ENCODE peak calls at places on chromosome 15, in four cellular contexts. F is dorsolateral prefrontal cortex, X is DND-41, R is spleen. N is an unnamed sample.
A peak's percentile ranks its signal among the peaks of the same experiment; 100 is the strongest.

GRCh38 chr15:44015555-44015954 is 179.5 kb downstream of the FRMD5 start:
- DNase-seq in R (no peak), F (no peak), X (no peak), N (no peak)

GRCh38 chr15:101315736-101316135 is 20.7 kb upstream of the SNRPA1 start:
- DNase-seq in X (no peak), F (no peak), R (peak; percentile 70), N (peak; percentile 76)

GRCh38 chr15:44340410-44340809 is 51.9 kb downstream of the GOLM2 start:
- DNase-seq in R (no peak), F (no peak), X (no peak), N (no peak)

GRCh38 chr15:83046558-83047127 is 20.4 kb downstream of the BTBD1 start:
- DNase-seq in F (no peak), R (no peak), X (no peak), N (no peak)

GRCh38 chr15:50907866-50908208 is 646 bp upstream of the AP4E1 start:
- DNase-seq in F (no peak), X (peak; percentile 47), R (no peak), N (no peak)

GRCh38 chr15:47998523-47999113 is 122.2 kb upstream of the SLC24A5 start:
- DNase-seq in X (no peak), R (no peak), F (no peak), N (no peak)

GRCh38 chr15:92383528-92384326 is 10.0 kb upstream of the ST8SIA2 start:
- DNase-seq in R (no peak), F (no peak), X (peak; percentile 10), N (no peak)

GRCh38 chr15:91117375-91117774 is 17.3 kb downstream of the SV2B start:
- DNase-seq in X (no peak), R (no peak), F (no peak), N (no peak)

GRCh38 chr15:78680416-78681068 is 39.5 kb upstream of the CHRNB4 start:
- DNase-seq in F (no peak), R (peak; percentile 71), X (no peak), N (peak; percentile 63)

GRCh38 chr15:99131441-99132023 is 26.7 kb downstream of the SYNM start:
- DNase-seq in F (no peak), X (no peak), R (no peak), N (peak; percentile 58)

GRCh38 chr15:29422606-29423005 is 153.0 kb upstream of the NSMCE3 start:
- DNase-seq in X (no peak), R (no peak), F (no peak), N (no peak)

GRCh38 chr15:39195988-39196486 is 384.8 kb upstream of the THBS1 start:
- DNase-seq in X (no peak), R (no peak), F (no peak), N (no peak)

GRCh38 chr15:62619105-62619504 is 423.4 kb upstream of the TPM1 start:
- DNase-seq in X (no peak), R (no peak), F (no peak), N (no peak)

GRCh38 chr15:52337198-52337853 is 41.7 kb upstream of the MYO5C start:
- DNase-seq in F (no peak), R (no peak), X (no peak), N (no peak)

GRCh38 chr15:72785452-72786243 is 2.1 kb upstream of the ADPGK start:
- DNase-seq in R (no peak), F (no peak), X (no peak), N (no peak)

GRCh38 chr15:48811325-48811938 is 563 bp upstream of the CEP152 start:
- DNase-seq in R (no peak), F (no peak), X (no peak), N (no peak)

GRCh38 chr15:73996939-73997338 is 2.4 kb downstream of the PML start:
- DNase-seq in X (peak; percentile 56), R (no peak), F (no peak), N (peak; percentile 14)

GRCh38 chr15:64681424-64682024 is 93.9 kb downstream of the RBPMS2 start:
- DNase-seq in F (peak; percentile 55), X (peak; percentile 16), R (peak; percentile 41), N (no peak)

GRCh38 chr15:101803209-101803608 is at the start of gene OR4F6:
- DNase-seq in X (no peak), F (no peak), R (no peak), N (no peak)

GRCh38 chr15:62914461-62915079 is 128.0 kb upstream of the TPM1 start:
- DNase-seq in R (no peak), F (no peak), X (no peak), N (no peak)

GRCh38 chr15:74786659-74787165 is 4.8 kb downstream of the CSK start:
- DNase-seq in X (no peak), F (no peak), R (peak; percentile 87), N (no peak)

GRCh38 chr15:85872125-85872524 is 77.4 kb upstream of the KLHL25 start:
- DNase-seq in X (no peak), R (no peak), F (no peak), N (no peak)

GRCh38 chr15:65421360-65422215 is 1.2 kb downstream of the IGDCC4 start:
- DNase-seq in F (peak; percentile 42), R (no peak), X (no peak), N (peak; percentile 83)

GRCh38 chr15:48647963-48648362 is 2.5 kb upstream of the FBN1 start:
- DNase-seq in X (no peak), F (peak; percentile 57), R (no peak), N (no peak)

GRCh38 chr15:39886418-39886817 is 33.6 kb downstream of the GPR176 start:
- DNase-seq in R (no peak), F (no peak), X (no peak), N (no peak)

GRCh38 chr15:99474981-99475753 is 90.6 kb upstream of the MEF2A start:
- DNase-seq in R (no peak), F (no peak), X (no peak), N (peak; percentile 51)